ENCODE peak calls at places on chromosomes 13 and 19, in four cellular contexts. One of them, this sample, is unnamed.

GRCh38 chr19:41919948-41920712 is 8.1 kb downstream of the ERFL start:
- ATAC-seq in HepG2: no peak
- ATAC-seq in GM23338: no peak
- ATAC-seq in HCT116: no peak
- ATAC-seq in this sample: no peak

GRCh38 chr13:33186851-33187250 is 98.7 kb downstream of the STARD13 start:
- ATAC-seq in HepG2: no peak
- ATAC-seq in GM23338: peak
- ATAC-seq in HCT116: no peak
- ATAC-seq in this sample: peak

GRCh38 chr19:37936166-37936565 is 29.2 kb downstream of the SIPA1L3 start:
- ATAC-seq in HepG2: no peak
- ATAC-seq in GM23338: no peak
- ATAC-seq in HCT116: no peak
- ATAC-seq in this sample: no peak

GRCh38 chr19:17718467-17718987 is 753 bp upstream of the MAP1S start:
- ATAC-seq in HepG2: no peak
- ATAC-seq in GM23338: peak
- ATAC-seq in HCT116: no peak
- ATAC-seq in this sample: no peak

GRCh38 chr19:1016647-1017114 is 4.2 kb downstream of the TMEM259 start:
- ATAC-seq in HepG2: no peak
- ATAC-seq in GM23338: peak
- ATAC-seq in HCT116: no peak
- ATAC-seq in this sample: no peak

GRCh38 chr13:49821216-49821820 is 28.8 kb upstream of the KPNA3 start:
- ATAC-seq in HepG2: no peak
- ATAC-seq in GM23338: no peak
- ATAC-seq in HCT116: peak
- ATAC-seq in this sample: no peak

GRCh38 chr19:45376045-45376724 is 5.8 kb upstream of the ERCC2 start:
- ATAC-seq in HepG2: peak
- ATAC-seq in GM23338: peak
- ATAC-seq in HCT116: peak
- ATAC-seq in this sample: peak

GRCh38 chr13:102555914-102556553 is 40.8 kb upstream of the TPP2 start:
- ATAC-seq in HepG2: peak
- ATAC-seq in GM23338: peak
- ATAC-seq in HCT116: peak
- ATAC-seq in this sample: no peak

GRCh38 chr13:46207828-46208227 is 3.9 kb upstream of the LRRC63 start:
- ATAC-seq in HepG2: no peak
- ATAC-seq in GM23338: peak
- ATAC-seq in HCT116: no peak
- ATAC-seq in this sample: no peak

GRCh38 chr19:406121-406711 is 2.7 kb downstream of the C2CD4C start:
- ATAC-seq in HepG2: peak
- ATAC-seq in GM23338: no peak
- ATAC-seq in HCT116: no peak
- ATAC-seq in this sample: no peak

GRCh38 chr13:60311527-60311926 is 85.5 kb upstream of the TDRD3 start:
- ATAC-seq in HepG2: no peak
- ATAC-seq in GM23338: no peak
- ATAC-seq in HCT116: no peak
- ATAC-seq in this sample: no peak

GRCh38 chr13:39463611-39464010 is 139.4 kb downstream of the LHFPL6 start:
- ATAC-seq in HepG2: no peak
- ATAC-seq in GM23338: no peak
- ATAC-seq in HCT116: no peak
- ATAC-seq in this sample: no peak

GRCh38 chr19:28869459-28869858 is 343.5 kb downstream of the UQCRFS1 start:
- ATAC-seq in HepG2: no peak
- ATAC-seq in GM23338: no peak
- ATAC-seq in HCT116: no peak
- ATAC-seq in this sample: no peak

GRCh38 chr19:1401138-1401888 is at the start of gene GAMT:
- ATAC-seq in HepG2: peak
- ATAC-seq in GM23338: peak
- ATAC-seq in HCT116: peak
- ATAC-seq in this sample: peak

GRCh38 chr13:73998631-73999030 is 135.6 kb downstream of the KLF12 start:
- ATAC-seq in HepG2: no peak
- ATAC-seq in GM23338: no peak
- ATAC-seq in HCT116: no peak
- ATAC-seq in this sample: no peak

GRCh38 chr19:30854207-30854606 is 482.0 kb downstream of the ZNF536 start:
- ATAC-seq in HepG2: no peak
- ATAC-seq in GM23338: no peak
- ATAC-seq in HCT116: no peak
- ATAC-seq in this sample: no peak

GRCh38 chr19:56253737-56254136 is 18.8 kb upstream of the EDDM13 start:
- ATAC-seq in HepG2: no peak
- ATAC-seq in GM23338: no peak
- ATAC-seq in HCT116: peak
- ATAC-seq in this sample: no peak

GRCh38 chr19:10817291-10818038 is 18.5 kb downstream of the TMED1 start:
- ATAC-seq in HepG2: no peak
- ATAC-seq in GM23338: no peak
- ATAC-seq in HCT116: no peak
- ATAC-seq in this sample: peak

GRCh38 chr13:58908019-58908679 is 1255.6 kb downstream of the DIAPH3 start:
- ATAC-seq in HepG2: no peak
- ATAC-seq in GM23338: no peak
- ATAC-seq in HCT116: no peak
- ATAC-seq in this sample: no peak

GRCh38 chr19:42114412-42114811 is 17.8 kb downstream of the POU2F2 start:
- ATAC-seq in HepG2: no peak
- ATAC-seq in GM23338: peak
- ATAC-seq in HCT116: no peak
- ATAC-seq in this sample: no peak

GRCh38 chr19:55563261-55563690 is 17.4 kb downstream of the ZNF579 start:
- ATAC-seq in HepG2: peak
- ATAC-seq in GM23338: peak
- ATAC-seq in HCT116: no peak
- ATAC-seq in this sample: peak

GRCh38 chr13:51620165-51620983 is 36.1 kb downstream of the WDFY2 start:
- ATAC-seq in HepG2: peak
- ATAC-seq in GM23338: peak
- ATAC-seq in HCT116: no peak
- ATAC-seq in this sample: peak

GRCh38 chr13:87671031-87671823 is at the start of gene SLITRK5:
- ATAC-seq in HepG2: peak
- ATAC-seq in GM23338: peak
- ATAC-seq in HCT116: no peak
- ATAC-seq in this sample: peak
- TF ChIP-seq POLR2AphosphoS5 in HepG2: no peak
- TF ChIP-seq POLR2AphosphoS5 in GM23338: no peak
- TF ChIP-seq POLR2AphosphoS5 in HCT116: no peak
- TF ChIP-seq POLR2AphosphoS5 in this sample: peak

GRCh38 chr19:3613765-3614661 is 7.3 kb upstream of the TBXA2R start:
- ATAC-seq in HepG2: no peak
- ATAC-seq in GM23338: no peak
- ATAC-seq in HCT116: no peak
- ATAC-seq in this sample: no peak
- TF ChIP-seq POLR2AphosphoS5 in HepG2: no peak
- TF ChIP-seq POLR2AphosphoS5 in GM23338: no peak
- TF ChIP-seq POLR2AphosphoS5 in HCT116: no peak
- TF ChIP-seq POLR2AphosphoS5 in this sample: peak

DNA sequence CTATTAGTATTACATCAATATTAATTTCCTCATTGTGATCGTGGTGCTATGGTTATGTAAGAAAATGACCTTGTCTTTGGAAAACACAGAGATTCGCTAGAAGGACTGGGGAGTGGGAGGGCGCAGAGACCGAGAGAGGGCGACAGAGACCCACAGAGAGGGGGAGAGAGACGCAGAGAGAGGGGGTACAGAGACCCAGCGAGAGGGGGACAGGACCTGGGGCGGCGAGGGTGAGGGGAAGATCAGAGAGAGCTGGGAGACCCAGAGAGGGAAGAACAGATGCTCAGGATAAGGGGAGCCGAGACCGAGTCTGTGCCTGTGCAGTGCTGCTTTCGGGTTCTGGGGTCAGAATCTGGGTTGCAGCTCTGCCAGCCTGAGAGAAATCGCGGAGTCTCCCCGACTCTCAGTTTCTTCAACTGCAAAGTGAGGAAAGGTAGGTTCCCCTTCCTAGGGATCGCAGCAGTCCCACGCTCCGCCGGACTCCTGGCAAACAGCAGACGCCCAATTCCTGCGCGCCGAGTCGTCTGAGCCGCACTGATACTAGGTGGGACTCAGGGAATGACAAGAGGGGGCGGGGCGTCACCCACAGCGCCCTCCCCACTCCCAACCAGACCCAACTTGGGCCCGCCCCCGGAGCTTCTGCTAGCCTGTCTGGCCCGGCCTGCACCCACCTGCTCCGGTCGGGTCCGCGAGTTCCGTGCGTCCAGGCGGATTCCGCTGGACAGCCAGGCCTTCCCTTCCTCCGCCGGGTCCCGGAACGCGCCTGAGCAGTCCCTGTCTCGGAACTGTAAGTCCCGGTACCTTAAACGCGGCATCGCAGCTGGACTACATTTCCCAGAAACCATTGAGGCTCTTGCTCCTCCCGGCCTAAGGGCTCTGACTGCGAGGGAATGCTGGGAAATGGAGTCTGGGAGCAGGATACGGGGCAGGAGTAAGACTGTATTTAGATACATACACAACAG is 15.3 kb downstream of the IZUMO2 start:
- ATAC-seq in HepG2: peak
- ATAC-seq in GM23338: no peak
- ATAC-seq in HCT116: peak
- ATAC-seq in this sample: peak
- TF ChIP-seq POLR2AphosphoS5 in HepG2: no peak
- TF ChIP-seq POLR2AphosphoS5 in GM23338: no peak
- TF ChIP-seq POLR2AphosphoS5 in HCT116: peak
- TF ChIP-seq POLR2AphosphoS5 in this sample: no peak

DNA sequence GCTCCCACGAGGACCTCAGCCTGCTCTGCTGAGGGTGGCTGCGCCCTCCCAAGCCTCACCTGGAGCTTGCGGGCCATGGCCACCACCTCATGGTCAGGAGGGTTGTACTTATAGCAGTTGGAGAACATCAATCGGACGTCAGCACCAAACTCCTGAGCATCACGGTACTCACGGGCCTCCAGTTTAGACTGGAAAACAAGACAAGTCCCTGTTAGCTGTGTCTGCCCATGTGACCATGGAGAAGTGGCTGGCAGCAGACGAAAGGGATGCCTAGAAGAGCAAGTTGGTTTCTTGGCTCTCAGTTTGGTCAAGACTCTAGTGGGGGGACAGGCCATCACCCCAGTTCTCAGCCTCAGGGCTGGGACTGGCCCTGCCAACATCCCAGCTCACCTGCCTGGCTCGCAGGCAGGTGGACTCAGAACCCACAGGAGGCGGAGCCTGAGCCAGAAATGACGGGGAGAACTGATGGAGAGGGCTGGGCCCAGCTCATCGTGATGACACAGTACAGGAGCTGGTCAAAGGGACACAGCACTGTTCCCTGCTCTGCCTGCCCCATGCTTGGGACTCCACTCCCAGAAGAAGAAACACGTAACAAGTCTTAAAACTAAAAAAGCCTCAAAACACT is 31.2 kb upstream of the EPHX3 start:
- ATAC-seq in HepG2: no peak
- ATAC-seq in GM23338: no peak
- ATAC-seq in HCT116: peak
- ATAC-seq in this sample: no peak
- TF ChIP-seq POLR2AphosphoS5 in HepG2: no peak
- TF ChIP-seq POLR2AphosphoS5 in GM23338: no peak
- TF ChIP-seq POLR2AphosphoS5 in HCT116: no peak
- TF ChIP-seq POLR2AphosphoS5 in this sample: no peak

DNA sequence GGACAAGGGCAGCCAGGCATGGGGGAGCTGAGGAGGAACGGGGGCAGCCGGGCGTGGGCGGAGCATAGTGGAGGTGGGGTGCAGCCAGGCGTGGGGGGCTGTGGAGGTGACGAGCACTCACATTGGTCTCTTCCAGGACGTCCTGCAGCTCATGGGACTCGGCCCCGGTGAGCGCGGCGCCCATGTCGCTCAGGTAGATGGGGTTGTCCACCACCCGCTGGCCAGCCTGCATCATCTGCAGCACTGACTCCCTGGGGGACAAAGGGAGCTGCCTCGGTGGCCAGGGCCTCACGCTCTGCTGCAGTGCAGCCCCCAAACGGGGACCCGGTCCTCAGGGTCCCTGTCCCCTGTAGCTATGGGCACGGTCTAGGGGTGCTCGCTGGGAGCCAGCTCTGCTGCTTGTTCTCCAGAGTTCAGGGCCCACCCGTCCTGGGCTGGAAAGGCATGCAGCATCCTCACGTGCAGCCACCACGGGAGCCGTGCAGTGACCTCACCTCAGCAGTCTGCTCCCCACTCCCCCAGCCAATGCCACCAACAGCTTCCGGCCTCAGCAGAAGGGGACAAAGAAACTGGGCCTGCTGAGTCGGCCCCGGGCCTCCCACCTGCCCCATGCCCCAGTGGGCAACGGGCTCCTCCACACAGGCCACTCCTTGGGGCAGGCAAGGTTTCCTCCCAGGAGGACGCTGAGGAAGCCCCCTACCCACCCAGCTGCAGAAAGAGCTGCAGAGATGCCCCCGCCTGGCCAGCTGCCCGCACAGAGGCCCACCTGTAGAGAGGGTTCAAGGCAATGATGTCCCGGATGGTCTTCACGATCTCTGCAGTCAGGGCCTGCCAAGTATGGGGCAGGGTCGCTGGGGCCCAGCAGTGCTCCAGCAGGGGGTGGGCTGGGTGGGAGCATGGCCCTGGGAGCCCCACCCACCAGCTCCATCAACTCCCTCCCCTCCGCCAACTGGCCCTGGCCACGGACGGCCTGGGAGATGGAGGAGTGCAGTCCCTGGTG is 12.1 kb downstream of the LONP1 start:
- ATAC-seq in HepG2: no peak
- ATAC-seq in GM23338: no peak
- ATAC-seq in HCT116: peak
- ATAC-seq in this sample: no peak
- TF ChIP-seq POLR2AphosphoS5 in HepG2: no peak
- TF ChIP-seq POLR2AphosphoS5 in GM23338: no peak
- TF ChIP-seq POLR2AphosphoS5 in HCT116: no peak
- TF ChIP-seq POLR2AphosphoS5 in this sample: no peak

DNA sequence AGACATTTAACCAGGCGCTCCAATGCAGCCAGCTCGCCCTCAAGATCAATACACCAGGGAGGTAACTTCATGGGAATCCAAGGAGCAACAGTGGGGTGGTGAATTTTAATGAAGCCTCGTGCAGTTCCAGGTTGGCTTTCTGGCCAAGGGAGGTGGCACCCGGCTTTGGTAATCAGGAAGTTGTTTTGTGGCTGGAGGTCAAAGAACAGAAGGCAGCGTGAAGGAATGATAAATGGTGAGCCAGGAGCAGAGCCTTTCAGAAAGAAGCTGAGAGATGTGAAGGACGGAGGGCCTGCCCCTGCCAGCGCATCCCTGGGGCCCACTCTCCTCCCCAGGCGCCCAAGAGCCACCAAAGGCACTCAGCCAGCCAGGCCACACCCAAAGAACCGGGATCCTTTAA is 188.2 kb upstream of the TSC22D1 start:
- ATAC-seq in HepG2: peak
- ATAC-seq in GM23338: peak
- ATAC-seq in HCT116: no peak
- ATAC-seq in this sample: no peak
- TF ChIP-seq POLR2AphosphoS5 in HepG2: no peak
- TF ChIP-seq POLR2AphosphoS5 in GM23338: no peak
- TF ChIP-seq POLR2AphosphoS5 in HCT116: no peak
- TF ChIP-seq POLR2AphosphoS5 in this sample: no peak